ENCODE peak calls at places on chromosomes 13 and 19, in four cellular contexts. K is right lobe of liver, H is uterus, V is lower leg skin. L is an unnamed sample.

GRCh38 chr19:35170359-35171061 is 16.0 kb downstream of the FXYD5 start:
- DNase-seq in K (no peak), H (no peak), V (peak; percentile 81), L (no peak)

GRCh38 chr13:73216381-73216831 is 157.6 kb downstream of the KLF5 start:
- DNase-seq in K (no peak), H (peak; percentile 17), V (no peak), L (no peak)

GRCh38 chr13:42007844-42008243 is 40.6 kb upstream of the DGKH start:
- DNase-seq in K (no peak), H (no peak), V (no peak), L (no peak)

GRCh38 chr13:20702530-20702929 is 969 bp upstream of the IL17D start:
- DNase-seq in K (no peak), H (no peak), V (no peak), L (no peak)

GRCh38 chr13:107554355-107554905 is 660.9 kb downstream of the LIG4 start:
- DNase-seq in K (no peak), H (no peak), V (no peak), L (peak; percentile 24)

GRCh38 chr13:113616991-113617749 is 32.6 kb downstream of the TFDP1 start:
- DNase-seq in K (no peak), H (no peak), V (no peak), L (no peak)

GRCh38 chr19:6018786-6019185 is 40.8 kb upstream of the RANBP3 start:
- DNase-seq in K (no peak), H (no peak), V (no peak), L (no peak)

GRCh38 chr13:24671367-24672117 is 8.7 kb upstream of the ATP12A start:
- DNase-seq in K (peak; percentile 30), H (peak; percentile 71), V (peak; percentile 93), L (no peak)

GRCh38 chr13:50410921-50411712 is 395.9 kb downstream of the KCNRG start:
- DNase-seq in K (no peak), H (peak; percentile 29), V (no peak), L (no peak)

GRCh38 chr19:7869910-7870511 is 4.2 kb downstream of the PRR36 start:
- DNase-seq in K (no peak), H (peak; percentile 46), V (no peak), L (no peak)

DNA sequence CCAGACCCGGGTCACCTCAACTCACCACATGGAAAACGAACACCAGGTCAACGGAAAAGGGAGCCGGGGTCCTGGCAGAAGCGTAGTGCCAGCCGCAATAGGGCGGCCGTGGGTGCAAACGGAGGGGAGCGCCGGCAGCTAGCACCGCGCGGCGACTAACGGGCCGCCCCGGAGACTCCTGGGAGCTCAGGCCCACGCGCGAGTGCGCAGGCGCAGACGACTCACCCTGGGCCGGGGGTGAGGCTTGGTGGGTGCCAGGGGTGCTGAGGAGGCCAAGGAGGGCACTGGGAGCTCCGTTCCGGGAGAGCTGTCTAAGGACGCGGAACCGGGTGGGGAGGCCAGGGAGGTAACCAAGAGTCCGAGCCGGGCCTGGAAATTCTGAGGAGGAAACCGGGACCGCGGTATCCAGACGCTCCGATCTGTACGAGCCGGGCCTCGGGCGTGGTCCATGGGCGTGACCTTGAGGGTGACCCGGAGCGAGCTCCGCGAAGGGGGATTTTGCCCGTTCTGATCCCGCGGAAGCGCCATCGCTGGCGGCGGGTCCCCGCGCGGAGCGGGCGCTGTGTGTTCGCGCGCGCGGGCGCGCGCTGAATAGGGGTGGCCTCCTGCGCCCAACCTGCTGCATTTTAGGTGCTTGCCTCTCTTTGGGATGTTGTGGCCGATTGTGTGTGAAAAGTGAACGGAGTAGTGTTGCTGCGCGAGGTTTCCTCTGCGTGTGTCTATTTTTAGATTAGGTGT is at the start of gene ZNF382:
- DNase-seq in K (peak; percentile 80), H (peak; percentile 54), V (peak; percentile 85), L (peak; percentile 86)
- H3K4me3 ChIP-seq in K (peak within 1 kb of the TSS; percentile 60), H (peak within 1 kb of the TSS; percentile 59), V (peak within 1 kb of the TSS; percentile 26), L (peak within 1 kb of the TSS; percentile 63)

DNA sequence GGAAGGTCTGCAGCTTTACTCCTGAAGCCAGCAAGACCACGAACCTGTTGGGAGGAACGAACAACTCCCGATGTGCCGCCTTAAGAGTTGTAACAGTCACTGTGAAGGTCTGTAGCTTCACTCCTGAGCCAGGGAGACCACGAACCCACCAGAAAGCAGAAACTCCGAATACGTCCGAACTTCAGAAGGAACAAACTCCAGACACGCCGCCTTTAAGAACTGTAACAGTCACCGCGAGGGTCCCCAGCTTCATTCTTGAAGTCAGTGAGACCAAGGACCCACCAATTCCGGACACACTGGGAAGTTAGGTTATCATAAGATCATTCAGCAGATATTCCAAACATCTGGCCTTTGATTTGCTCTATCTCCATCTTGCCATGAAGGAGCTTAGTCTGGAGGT is 1623.0 kb downstream of the SLITRK1 start:
- DNase-seq in K (no peak), H (no peak), V (no peak), L (no peak)
- TF ChIP-seq CTCF in K (no peak), H (no peak), V (no peak), L (no peak)

DNA sequence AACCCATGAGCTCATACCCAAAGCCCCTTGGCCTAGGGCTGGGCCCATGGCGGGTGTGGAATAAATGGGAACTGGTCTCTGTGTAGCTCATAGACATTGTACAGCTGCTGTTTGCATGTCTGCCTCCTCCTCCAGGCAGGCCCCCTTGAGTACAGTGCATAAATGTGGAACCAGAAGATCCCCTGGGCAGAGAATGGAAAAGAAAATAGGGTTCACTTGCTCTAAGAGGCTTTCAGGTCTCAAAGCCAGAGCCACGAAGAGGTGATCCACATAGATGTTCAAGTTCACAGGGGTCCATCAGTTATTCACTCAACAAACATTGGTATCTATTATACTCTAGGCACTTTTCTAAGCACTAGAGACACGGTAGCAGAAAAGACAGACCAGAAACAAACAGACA is 79.2 kb upstream of the CACNA1A start:
- DNase-seq in K (no peak), H (no peak), V (no peak), L (no peak)
- TF ChIP-seq POLR2A in K (no peak), H (no peak), V (no peak), L (no peak)

GRCh38 chr19:11685676-11686650 is 52.8 kb downstream of the ZNF823 start:
- DNase-seq in K (no peak), H (no peak), V (no peak), L (no peak)

GRCh38 chr19:11680689-11681302 is 58.0 kb downstream of the ZNF823 start:
- DNase-seq in K (no peak), H (no peak), V (no peak), L (no peak)

DNA sequence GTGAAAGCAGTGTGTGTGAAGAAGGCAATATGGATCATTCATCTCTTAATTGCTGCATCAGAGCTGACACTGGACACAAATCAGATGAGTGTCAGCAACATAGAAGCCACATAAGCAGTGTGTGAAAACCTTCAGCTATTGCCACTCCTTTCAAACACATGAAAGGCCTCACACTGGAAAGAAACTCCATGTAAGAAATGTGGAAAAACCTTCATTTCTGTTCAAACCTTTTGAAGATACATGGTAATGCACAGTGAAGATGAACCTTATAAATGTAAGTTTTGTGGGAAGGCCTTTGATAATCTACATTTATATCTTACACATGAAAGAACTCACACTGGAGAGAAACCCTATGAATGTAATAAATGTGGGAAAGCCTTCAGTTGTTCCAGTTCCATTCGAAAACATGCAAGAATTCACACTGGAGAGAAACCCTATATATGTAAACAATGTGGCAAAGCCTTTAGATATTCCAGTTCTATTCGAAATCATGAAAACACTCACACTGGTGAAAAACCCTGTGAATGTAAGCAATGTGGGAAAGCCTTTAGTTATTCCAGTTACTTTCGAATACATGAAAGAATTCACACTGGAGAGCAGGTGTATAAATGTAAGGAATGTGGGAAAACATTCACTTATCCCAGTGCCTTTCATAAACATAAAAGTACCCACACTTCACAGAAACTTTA is 53.6 kb downstream of the ZNF823 start:
- DNase-seq in K (no peak), H (no peak), V (no peak), L (no peak)
- H3K4me3 ChIP-seq in K (no peak overlapping the region), H (no peak overlapping the region), V (no peak overlapping the region), L (no peak overlapping the region)

DNA sequence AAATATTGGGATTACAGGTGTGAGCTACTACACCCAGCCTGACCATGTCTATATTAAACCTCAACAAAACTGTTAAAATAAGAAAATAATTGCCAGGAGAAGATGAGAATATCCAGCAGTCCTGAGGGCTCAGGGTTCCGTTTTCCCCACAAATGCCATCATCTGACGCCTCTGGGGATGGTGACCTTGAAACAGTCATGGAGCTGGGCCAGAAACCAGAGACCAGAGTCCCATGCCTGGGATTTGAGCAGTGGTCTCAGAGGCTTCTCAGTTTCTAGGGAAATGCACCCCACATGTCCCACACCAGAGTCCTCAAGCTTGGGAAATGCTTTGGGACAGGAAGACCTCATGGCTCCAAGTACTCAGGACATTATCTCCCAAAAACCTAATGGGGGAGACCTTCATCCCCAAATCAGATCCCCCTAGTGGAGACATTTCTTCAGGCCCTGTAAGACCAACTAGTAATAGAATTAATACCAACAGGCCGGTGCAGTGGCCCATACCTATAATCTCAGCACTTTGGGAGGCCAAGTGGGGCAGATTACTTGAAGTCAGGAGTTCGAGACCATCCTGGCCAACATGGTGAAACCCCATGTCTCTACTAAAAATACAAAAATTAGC is 2.9 kb upstream of the MAP1S start:
- DNase-seq in K (no peak), H (no peak), V (no peak), L (no peak)
- TF ChIP-seq CTCF in K (no peak), H (no peak), V (no peak), L (peak; percentile 6)

GRCh38 chr19:2041686-2042484 is 9.2 kb downstream of the MKNK2 start:
- DNase-seq in K (peak; percentile 99), H (peak; percentile 97), V (peak; percentile 99), L (peak; percentile 98)
- TF ChIP-seq POLR2A in K (peak; percentile 13), H (peak; percentile 15), V (no peak), L (peak; percentile 23)

DNA sequence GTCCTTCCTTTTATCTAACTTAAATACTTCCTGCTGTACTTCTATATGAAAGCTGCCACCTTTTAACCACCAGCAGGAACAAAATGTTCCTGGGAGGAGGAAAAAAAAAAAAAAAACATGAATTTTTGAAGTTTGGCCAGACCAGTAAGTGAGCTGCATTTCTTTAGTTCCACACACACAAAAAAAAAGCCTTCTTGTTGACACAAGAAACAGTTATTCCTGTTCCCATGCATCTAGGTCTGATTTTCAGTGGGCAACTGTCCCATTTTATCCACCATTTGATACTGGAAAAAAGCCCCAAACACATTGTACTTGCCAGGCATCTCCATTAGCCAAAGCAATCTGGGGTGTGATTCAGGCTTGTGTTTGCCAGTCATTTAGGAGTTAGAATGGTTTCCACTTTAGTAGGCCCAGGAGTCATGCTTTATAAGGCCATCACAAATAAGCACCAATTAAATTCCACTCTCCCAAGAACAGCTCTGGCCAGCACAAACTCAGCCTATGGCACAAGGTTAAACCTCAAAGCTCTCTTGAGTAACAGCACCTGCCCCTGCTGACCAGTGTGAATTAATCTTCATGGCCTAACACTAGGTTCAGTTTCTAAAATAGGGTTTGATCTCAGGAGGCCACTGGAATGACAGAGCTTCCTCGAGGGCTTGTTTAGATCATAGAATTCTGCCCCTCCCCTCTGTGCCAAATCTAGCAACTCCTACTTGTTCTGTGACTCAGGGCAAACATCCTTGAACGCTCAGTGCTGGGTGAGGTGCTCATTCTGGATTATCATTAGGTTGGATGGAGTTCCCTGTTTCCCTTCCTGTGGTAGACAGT is 67.1 kb downstream of the NUFIP1 start:
- DNase-seq in K (no peak), H (peak; percentile 88), V (no peak), L (peak; percentile 30)
- H3K4me3 ChIP-seq in K (no peak overlapping the region), H (no peak overlapping the region), V (no peak overlapping the region), L (no peak overlapping the region)

GRCh38 chr13:74795526-74795925 is 661.3 kb upstream of the KLF12 start:
- DNase-seq in K (no peak), H (no peak), V (no peak), L (no peak)
- TF ChIP-seq CTCF in K (no peak), H (no peak), V (no peak), L (no peak)

L was measured in heart left ventricle.